ENCODE peak calls at places on chromosomes 16 and 17, in nine cellular contexts. One of them, this sample, is unnamed.

GRCh38 chr17:52378860-52379259 is 220.3 kb upstream of the CA10 start:
- DNase-seq in H1: no peak
- DNase-seq in esophagus squamous epithelium: no peak
- DNase-seq in stomach: no peak
- DNase-seq in prostate gland: no peak
- DNase-seq in heart left ventricle: no peak
- DNase-seq in body of pancreas: no peak
- DNase-seq in transverse colon: no peak
- DNase-seq in tibial nerve: no peak
- DNase-seq in this sample: no peak

GRCh38 chr17:767076-767475 is 15.0 kb downstream of the GLOD4 start:
- DNase-seq in H1: no peak
- DNase-seq in body of pancreas: no peak
- DNase-seq in stomach: no peak
- DNase-seq in tibial nerve: no peak
- DNase-seq in heart left ventricle: no peak
- DNase-seq in esophagus squamous epithelium: no peak
- DNase-seq in prostate gland: no peak
- DNase-seq in transverse colon: no peak
- DNase-seq in this sample: no peak

GRCh38 chr16:86510465-86511261 is at the start of gene FOXF1:
- DNase-seq in transverse colon: no peak
- DNase-seq in prostate gland: no peak
- DNase-seq in heart left ventricle: no peak
- DNase-seq in esophagus squamous epithelium: no peak
- DNase-seq in body of pancreas: no peak
- DNase-seq in H1: peak; percentile 75
- DNase-seq in stomach: no peak
- DNase-seq in tibial nerve: no peak
- DNase-seq in this sample: no peak

GRCh38 chr16:58904254-58904653 is 170.1 kb upstream of the GOT2 start:
- DNase-seq in body of pancreas: no peak
- DNase-seq in heart left ventricle: no peak
- DNase-seq in stomach: no peak
- DNase-seq in transverse colon: no peak
- DNase-seq in tibial nerve: no peak
- DNase-seq in H1: no peak
- DNase-seq in esophagus squamous epithelium: no peak
- DNase-seq in prostate gland: no peak
- DNase-seq in this sample: no peak

GRCh38 chr17:49252148-49252682 is 21.6 kb upstream of the PHOSPHO1 start:
- DNase-seq in prostate gland: no peak
- DNase-seq in tibial nerve: no peak
- DNase-seq in stomach: no peak
- DNase-seq in transverse colon: no peak
- DNase-seq in esophagus squamous epithelium: no peak
- DNase-seq in body of pancreas: no peak
- DNase-seq in heart left ventricle: no peak
- DNase-seq in H1: no peak
- DNase-seq in this sample: peak; percentile 84

GRCh38 chr17:50542795-50543774 is 3.9 kb upstream of the SPATA20 start:
- DNase-seq in body of pancreas: peak; percentile 92
- DNase-seq in prostate gland: peak; percentile 89
- DNase-seq in H1: no peak
- DNase-seq in transverse colon: peak; percentile 81
- DNase-seq in esophagus squamous epithelium: no peak
- DNase-seq in stomach: peak; percentile 94
- DNase-seq in tibial nerve: no peak
- DNase-seq in heart left ventricle: no peak
- DNase-seq in this sample: peak; percentile 90

GRCh38 chr16:15509051-15509592 is 74.7 kb downstream of the BMERB1 start:
- DNase-seq in heart left ventricle: no peak
- DNase-seq in prostate gland: no peak
- DNase-seq in stomach: no peak
- DNase-seq in H1: no peak
- DNase-seq in body of pancreas: no peak
- DNase-seq in transverse colon: no peak
- DNase-seq in esophagus squamous epithelium: no peak
- DNase-seq in tibial nerve: no peak
- DNase-seq in this sample: no peak

GRCh38 chr17:76137351-76138233 is 3.5 kb downstream of the FOXJ1 start:
- DNase-seq in tibial nerve: no peak
- DNase-seq in body of pancreas: no peak
- DNase-seq in heart left ventricle: no peak
- DNase-seq in H1: peak; percentile 77
- DNase-seq in stomach: no peak
- DNase-seq in transverse colon: no peak
- DNase-seq in esophagus squamous epithelium: no peak
- DNase-seq in prostate gland: no peak
- DNase-seq in this sample: no peak

GRCh38 chr17:82767041-82767754 is 15.3 kb downstream of the TBCD start:
- DNase-seq in stomach: peak; percentile 77
- DNase-seq in body of pancreas: peak; percentile 63
- DNase-seq in H1: peak; percentile 87
- DNase-seq in heart left ventricle: no peak
- DNase-seq in prostate gland: peak; percentile 45
- DNase-seq in transverse colon: peak; percentile 72
- DNase-seq in tibial nerve: peak; percentile 58
- DNase-seq in esophagus squamous epithelium: no peak
- DNase-seq in this sample: peak; percentile 79

GRCh38 chr17:40646791-40647548 is 648 bp downstream of the SMARCE1 start:
- DNase-seq in transverse colon: no peak
- DNase-seq in prostate gland: no peak
- DNase-seq in heart left ventricle: no peak
- DNase-seq in H1: no peak
- DNase-seq in tibial nerve: no peak
- DNase-seq in body of pancreas: no peak
- DNase-seq in stomach: no peak
- DNase-seq in esophagus squamous epithelium: no peak
- DNase-seq in this sample: peak; percentile 33

GRCh38 chr17:81849457-81849856 is 10.9 kb downstream of the P4HB start:
- DNase-seq in stomach: no peak
- DNase-seq in tibial nerve: no peak
- DNase-seq in prostate gland: no peak
- DNase-seq in body of pancreas: no peak
- DNase-seq in transverse colon: no peak
- DNase-seq in esophagus squamous epithelium: no peak
- DNase-seq in heart left ventricle: no peak
- DNase-seq in H1: no peak
- DNase-seq in this sample: no peak

DNA sequence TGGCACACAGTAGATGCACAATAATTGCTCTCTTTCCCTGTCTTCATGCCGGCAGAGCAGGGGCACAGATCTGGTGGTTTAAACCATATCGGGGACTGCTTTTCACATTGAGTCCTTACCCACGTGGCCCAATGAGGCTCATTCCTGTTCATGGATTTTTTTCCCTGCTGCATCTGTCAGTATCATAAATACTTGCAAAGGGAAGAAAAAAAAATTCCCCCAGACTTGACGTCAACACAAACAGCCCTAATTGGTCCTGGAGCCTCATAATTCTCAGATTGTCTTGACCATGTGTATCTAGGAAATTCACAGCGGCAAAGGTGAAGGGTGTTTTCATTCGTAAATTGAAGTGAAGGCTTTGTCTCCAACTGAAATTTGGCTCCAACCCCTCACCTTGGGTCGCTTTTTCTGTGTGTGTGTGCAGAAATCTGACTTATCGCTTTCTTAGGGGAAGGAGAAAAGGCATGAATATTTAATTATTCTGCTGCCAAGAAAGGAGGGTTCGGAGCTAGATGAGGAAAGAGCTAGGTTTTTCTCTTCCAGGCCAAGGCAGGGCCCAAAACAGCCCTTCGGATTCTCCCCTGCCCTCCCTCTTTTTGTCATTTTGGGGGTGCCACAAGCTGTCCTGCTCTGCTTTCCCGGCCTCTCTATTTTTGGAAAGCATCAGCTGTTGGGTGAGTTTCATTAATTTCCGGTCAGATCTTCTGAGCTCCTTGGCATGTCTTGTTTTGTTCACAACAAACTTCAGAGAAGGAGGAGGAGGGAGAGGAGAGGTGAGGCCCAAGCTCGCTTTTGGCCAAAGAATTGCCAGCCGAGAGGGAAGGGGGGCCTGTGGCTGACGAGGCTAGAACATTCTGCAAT is 17.8 kb upstream of the CIBAR2 start:
- DNase-seq in heart left ventricle: no peak
- DNase-seq in transverse colon: no peak
- DNase-seq in tibial nerve: peak; percentile 48
- DNase-seq in body of pancreas: no peak
- DNase-seq in H1: no peak
- DNase-seq in esophagus squamous epithelium: no peak
- DNase-seq in stomach: no peak
- DNase-seq in prostate gland: no peak
- DNase-seq in this sample: no peak
- H3K27ac ChIP-seq in heart left ventricle: peak overlapping the region; percentile 65
- H3K27ac ChIP-seq in transverse colon: peak overlapping the region; percentile 70
- H3K27ac ChIP-seq in tibial nerve: peak overlapping the region; percentile 85
- H3K27ac ChIP-seq in body of pancreas: peak overlapping the region; percentile 33
- H3K27ac ChIP-seq in H1: no peak overlapping the region
- H3K27ac ChIP-seq in esophagus squamous epithelium: peak overlapping the region; percentile 72
- H3K27ac ChIP-seq in stomach: peak overlapping the region; percentile 79
- H3K27ac ChIP-seq in prostate gland: peak overlapping the region; percentile 37
- H3K27ac ChIP-seq in this sample: peak overlapping the region; percentile 60

GRCh38 chr17:3917391-3917931 is 1.2 kb upstream of the P2RX1 start:
- DNase-seq in esophagus squamous epithelium: no peak
- DNase-seq in body of pancreas: no peak
- DNase-seq in heart left ventricle: peak; percentile 78
- DNase-seq in tibial nerve: no peak
- DNase-seq in transverse colon: peak; percentile 78
- DNase-seq in prostate gland: no peak
- DNase-seq in H1: no peak
- DNase-seq in stomach: peak; percentile 68
- DNase-seq in this sample: peak; percentile 58

GRCh38 chr17:3920940-3921852 is 4.9 kb upstream of the P2RX1 start:
- DNase-seq in esophagus squamous epithelium: no peak
- DNase-seq in prostate gland: no peak
- DNase-seq in tibial nerve: peak; percentile 18
- DNase-seq in body of pancreas: no peak
- DNase-seq in heart left ventricle: no peak
- DNase-seq in stomach: peak; percentile 72
- DNase-seq in transverse colon: no peak
- DNase-seq in H1: no peak
- DNase-seq in this sample: no peak

GRCh38 chr17:3916825-3917224 is 560 bp upstream of the P2RX1 start:
- DNase-seq in tibial nerve: no peak
- DNase-seq in H1: no peak
- DNase-seq in esophagus squamous epithelium: no peak
- DNase-seq in heart left ventricle: no peak
- DNase-seq in stomach: no peak
- DNase-seq in transverse colon: no peak
- DNase-seq in prostate gland: no peak
- DNase-seq in body of pancreas: no peak
- DNase-seq in this sample: no peak

GRCh38 chr17:3918372-3919122 is 2.3 kb upstream of the P2RX1 start:
- DNase-seq in H1: no peak
- DNase-seq in prostate gland: no peak
- DNase-seq in stomach: no peak
- DNase-seq in body of pancreas: no peak
- DNase-seq in tibial nerve: no peak
- DNase-seq in transverse colon: no peak
- DNase-seq in esophagus squamous epithelium: no peak
- DNase-seq in heart left ventricle: peak; percentile 50
- DNase-seq in this sample: no peak

GRCh38 chr17:3919123-3919624 is 2.9 kb upstream of the P2RX1 start:
- DNase-seq in H1: no peak
- DNase-seq in body of pancreas: no peak
- DNase-seq in tibial nerve: no peak
- DNase-seq in heart left ventricle: peak; percentile 55
- DNase-seq in stomach: no peak
- DNase-seq in esophagus squamous epithelium: no peak
- DNase-seq in transverse colon: no peak
- DNase-seq in prostate gland: no peak
- DNase-seq in this sample: no peak
- TF ChIP-seq CTCF in H1: no peak
- TF ChIP-seq CTCF in body of pancreas: no peak
- TF ChIP-seq CTCF in tibial nerve: no peak
- TF ChIP-seq CTCF in heart left ventricle: no peak
- TF ChIP-seq CTCF in stomach: no peak
- TF ChIP-seq CTCF in esophagus squamous epithelium: no peak
- TF ChIP-seq CTCF in transverse colon: no peak
- TF ChIP-seq CTCF in prostate gland: no peak
- TF ChIP-seq CTCF in this sample: no peak

DNA sequence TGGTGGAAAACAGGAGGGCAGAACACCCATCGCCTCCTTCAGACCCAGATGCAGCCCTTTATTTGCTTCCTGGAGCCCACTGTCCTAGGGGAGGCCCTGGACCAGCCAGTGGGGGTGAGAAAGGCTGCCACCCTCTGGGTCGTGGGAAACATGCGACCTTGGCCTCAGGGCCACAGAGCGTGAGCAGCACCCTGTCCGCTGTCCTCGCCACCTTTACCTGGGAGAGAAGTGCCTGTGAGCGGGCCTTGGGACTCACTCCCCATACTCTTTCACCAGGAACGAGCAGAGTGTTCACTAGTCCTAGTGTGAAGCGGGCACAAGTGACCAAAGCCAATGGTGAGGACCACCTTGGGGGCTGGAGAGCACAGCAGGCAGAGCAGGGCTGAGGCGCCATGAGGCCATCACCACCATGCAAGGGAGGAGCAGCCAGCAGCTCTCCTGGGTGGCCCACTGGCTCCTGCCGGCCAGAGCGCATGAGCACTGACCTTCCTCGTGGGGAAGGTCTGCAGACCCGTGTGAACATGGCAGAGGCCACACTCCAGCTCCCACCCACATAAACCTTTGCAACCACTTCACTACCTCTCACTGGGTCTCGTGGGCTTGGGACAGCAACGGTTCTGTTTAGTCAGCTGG is 8.5 kb downstream of the SMCR8 start:
- DNase-seq in tibial nerve: no peak
- DNase-seq in stomach: no peak
- DNase-seq in esophagus squamous epithelium: no peak
- DNase-seq in body of pancreas: no peak
- DNase-seq in prostate gland: no peak
- DNase-seq in H1: no peak
- DNase-seq in transverse colon: no peak
- DNase-seq in heart left ventricle: no peak
- DNase-seq in this sample: no peak
- TF ChIP-seq POLR2A in tibial nerve: no peak
- TF ChIP-seq POLR2A in stomach: no peak
- TF ChIP-seq POLR2A in esophagus squamous epithelium: no peak
- TF ChIP-seq POLR2A in body of pancreas: no peak
- TF ChIP-seq POLR2A in prostate gland: no peak
- TF ChIP-seq POLR2A in H1: no peak
- TF ChIP-seq POLR2A in transverse colon: no peak
- TF ChIP-seq POLR2A in heart left ventricle: no peak
- TF ChIP-seq POLR2A in this sample: no peak

DNA sequence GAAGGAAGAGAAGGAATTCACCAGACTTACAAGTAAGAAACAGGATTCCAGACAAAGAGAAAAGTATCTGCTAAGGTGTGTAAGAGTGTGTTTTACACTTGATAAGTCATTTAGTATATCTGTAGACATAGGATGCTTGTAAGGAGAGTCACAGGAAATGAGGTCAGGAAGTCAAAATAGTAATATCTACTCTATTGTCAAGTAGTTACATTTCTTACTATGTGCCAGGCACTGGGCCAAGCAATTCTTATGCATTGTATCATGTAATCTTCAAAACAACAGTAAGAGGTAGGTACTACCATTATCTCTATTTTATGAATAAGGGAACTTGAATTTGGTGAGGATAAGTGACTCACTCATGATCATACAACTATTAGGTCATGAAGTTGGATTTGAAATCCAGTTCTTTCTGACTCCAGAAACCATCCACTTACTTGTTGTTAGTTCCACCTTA is 129.1 kb downstream of the SNX11 start:
- DNase-seq in stomach: no peak
- DNase-seq in esophagus squamous epithelium: no peak
- DNase-seq in H1: no peak
- DNase-seq in heart left ventricle: no peak
- DNase-seq in tibial nerve: no peak
- DNase-seq in prostate gland: no peak
- DNase-seq in body of pancreas: no peak
- DNase-seq in transverse colon: no peak
- DNase-seq in this sample: peak; percentile 20
- H3K27ac ChIP-seq in stomach: no peak overlapping the region
- H3K27ac ChIP-seq in esophagus squamous epithelium: no peak overlapping the region
- H3K27ac ChIP-seq in H1: no peak overlapping the region
- H3K27ac ChIP-seq in heart left ventricle: no peak overlapping the region
- H3K27ac ChIP-seq in tibial nerve: no peak overlapping the region
- H3K27ac ChIP-seq in prostate gland: no peak overlapping the region
- H3K27ac ChIP-seq in body of pancreas: no peak overlapping the region
- H3K27ac ChIP-seq in transverse colon: no peak overlapping the region
- H3K27ac ChIP-seq in this sample: no peak overlapping the region